ENCODE peak calls at places on chromosomes 6 and 20, in four cellular contexts. F is Peyer's patch; P is A549; G is stimulated activated CD4-positive, alpha-beta T cell treated with anti-CD3 and anti-CD28 coated beads, TNF-alpha, amount 100 ng/mL, for 1 hour. V is an unnamed sample.

GRCh38 chr6:147382945-147383554 is 125.4 kb upstream of the SAMD5 start:
- DNase-seq in P (peak; percentile 5), F (no peak), G (no peak), V (no peak)

GRCh38 chr6:89610149-89610642 is 28.4 kb downstream of the LYRM2 start:
- DNase-seq in P (peak; percentile 38), G (peak; percentile 61), F (peak; percentile 74), V (peak; percentile 80)

GRCh38 chr6:168582581-168582981 is 141.6 kb downstream of the SMOC2 start:
- DNase-seq in G (no peak), P (no peak), F (no peak), V (no peak)

GRCh38 chr6:41505084-41506049 is 40.8 kb upstream of the FOXP4 start:
- DNase-seq in G (no peak), P (no peak), F (peak; percentile 71), V (peak; percentile 75)

GRCh38 chr6:32952817-32953739 is at the start of gene HLA-DMA:
- DNase-seq in P (peak; percentile 49), F (peak; percentile 84), G (peak; percentile 55), V (peak; percentile 93)

GRCh38 chr20:49724637-49725606 is 11.2 kb upstream of the B4GALT5 start:
- DNase-seq in P (no peak), F (no peak), G (no peak), V (no peak)

GRCh38 chr6:15264902-15265761 is 19.3 kb downstream of the JARID2 start:
- DNase-seq in G (no peak), P (no peak), F (no peak), V (no peak)

GRCh38 chr6:169832247-169832948 is 81.0 kb downstream of the ERMARD start:
- DNase-seq in P (no peak), G (no peak), F (no peak), V (peak; percentile 44)

GRCh38 chr20:59165794-59166709 is 2.4 kb downstream of the ZNF831 start:
- DNase-seq in P (no peak), F (no peak), G (no peak), V (no peak)

GRCh38 chr6:137156650-137157049 is 16.8 kb downstream of the IL22RA2 start:
- DNase-seq in P (no peak), F (no peak), G (no peak), V (no peak)

GRCh38 chr6:32920610-32921188 is 20.1 kb downstream of the HLA-DMB start:
- DNase-seq in G (no peak), F (no peak), P (no peak), V (no peak)

GRCh38 chr20:51258582-51259175 is 235.8 kb upstream of the KCNG1 start:
- DNase-seq in G (no peak), P (peak; percentile 5), F (no peak), V (no peak)

GRCh38 chr6:39887692-39888450 is 46.4 kb downstream of the MOCS1 start:
- DNase-seq in F (no peak), P (no peak), G (no peak), V (peak; percentile 65)

GRCh38 chr20:4961746-4962145 is 39.6 kb downstream of the SLC23A2 start:
- DNase-seq in F (no peak), P (no peak), G (no peak), V (no peak)

GRCh38 chr6:98136333-98136732 is 698.0 kb upstream of the POU3F2 start:
- DNase-seq in F (no peak), G (no peak), P (no peak), V (no peak)

GRCh38 chr6:3151705-3152104 is 5.6 kb downstream of the TUBB2A start:
- DNase-seq in G (no peak), F (no peak), P (no peak), V (no peak)

GRCh38 chr6:158843751-158844683 is 24.8 kb upstream of the EZR start:
- DNase-seq in F (no peak), G (no peak), P (no peak), V (no peak)

GRCh38 chr6:15901141-15902115 is 227.5 kb upstream of the MYLIP start:
- DNase-seq in F (no peak), P (no peak), G (no peak), V (no peak)

GRCh38 chr6:134331255-134331654 is 13.3 kb upstream of the SGK1 start:
- DNase-seq in G (no peak), P (no peak), F (no peak), V (no peak)

GRCh38 chr20:39676857-39677351 is 714.8 kb downstream of the DHX35 start:
- DNase-seq in P (no peak), F (no peak), G (no peak), V (no peak)

GRCh38 chr6:7196019-7196402 is 88.2 kb downstream of the RREB1 start:
- DNase-seq in P (no peak), F (no peak), G (no peak), V (no peak)

V was measured in stomach.